ENCODE peak calls at places on chromosomes 3 and 15, in nine cellular contexts. I, E, B, D, Z, W, X, C and G are unnamed samples.

GRCh38 chr3:169362261-169362660 is 301.3 kb downstream of the MECOM start:
- DNase-seq in Z (no peak), D (no peak), X (peak; percentile 93), W (no peak), I (peak; percentile 78), C (no peak), E (no peak), B (no peak), G (no peak)

GRCh38 chr3:69326821-69327433 is 59.0 kb downstream of the FRMD4B start:
- DNase-seq in B (peak; percentile 61), X (no peak), W (no peak), D (no peak), Z (no peak), I (no peak), C (no peak), E (no peak), G (no peak)

GRCh38 chr3:171384101-171384891 is 75.9 kb downstream of the TNIK start:
- DNase-seq in D (no peak), X (no peak), E (no peak), C (no peak), Z (no peak), I (no peak), W (no peak), B (no peak), G (no peak)

GRCh38 chr3:69063636-69064035 is 11.5 kb upstream of the TMF1 start:
- DNase-seq in B (no peak), Z (no peak), I (no peak), C (no peak), W (no peak), X (no peak), D (no peak), E (no peak), G (no peak)

GRCh38 chr3:179425075-179425474 is 26.2 kb downstream of the GNB4 start:
- DNase-seq in D (no peak), C (no peak), X (no peak), B (no peak), E (no peak), W (no peak), I (no peak), Z (no peak), G (no peak)

GRCh38 chr3:26091096-26091495 is 301.2 kb downstream of the OXSM start:
- DNase-seq in Z (no peak), X (no peak), C (no peak), B (no peak), W (no peak), I (no peak), E (no peak), D (no peak), G (no peak)

GRCh38 chr3:190076601-190077444 is 43.9 kb downstream of the P3H2 start:
- DNase-seq in E (peak; percentile 52), B (no peak), Z (peak; percentile 55), I (no peak), C (peak; percentile 85), W (no peak), D (peak; percentile 71), X (no peak), G (no peak)

GRCh38 chr15:40002295-40002694 is 36.7 kb downstream of the SRP14 start:
- DNase-seq in I (peak; percentile 57), W (no peak), E (no peak), Z (no peak), B (no peak), C (no peak), X (no peak), D (no peak), G (no peak)

GRCh38 chr15:78085928-78086327 is 6.4 kb upstream of the SH2D7 start:
- DNase-seq in B (no peak), D (no peak), C (no peak), Z (no peak), W (no peak), I (no peak), X (no peak), E (no peak), G (no peak)

GRCh38 chr3:22748453-22748852 is 454.7 kb upstream of the UBE2E2 start:
- DNase-seq in W (no peak), B (no peak), X (no peak), D (no peak), E (no peak), Z (no peak), C (no peak), I (no peak), G (no peak)

GRCh38 chr15:47523669-47524068 is 193.6 kb upstream of the SEMA6D start:
- DNase-seq in E (no peak), I (no peak), D (no peak), C (no peak), Z (no peak), B (no peak), W (no peak), X (no peak), G (no peak)

GRCh38 chr3:60333710-60334109 is 917.5 kb downstream of the FHIT start:
- DNase-seq in B (no peak), Z (no peak), X (peak; percentile 13), I (no peak), E (no peak), C (no peak), W (no peak), D (no peak), G (no peak)

GRCh38 chr3:96267577-96267976 is 546.8 kb upstream of the EPHA6 start:
- DNase-seq in C (no peak), E (no peak), W (no peak), D (no peak), Z (no peak), X (no peak), B (no peak), I (no peak), G (no peak)